ENCODE peak calls at places on chromosome 11, in four cellular contexts. L is NCI-H1417; Y is posterior cingulate gyrus; U is effector memory CD8-positive, alpha-beta T cell. N is an unnamed sample.

GRCh38 chr11:2650343-2650867 is 49.4 kb downstream of the KCNQ1OT1 start:
- DNase-seq in L (no peak), Y (no peak), U (no peak), N (no peak)

GRCh38 chr11:29272019-29272654 is 744.7 kb downstream of the KCNA4 start:
- DNase-seq in L (no peak), U (no peak), Y (no peak), N (peak; percentile 30)

GRCh38 chr11:92703431-92703830 is 266.0 kb upstream of the MTNR1B start:
- DNase-seq in U (no peak), L (no peak), Y (no peak), N (no peak)

GRCh38 chr11:119093951-119094815 is 7.5 kb downstream of the DPAGT1 start:
- DNase-seq in L (no peak), Y (no peak), U (peak; percentile 33), N (peak; percentile 59)

GRCh38 chr11:35045219-35045819 is 93.7 kb upstream of the CD44 start:
- DNase-seq in L (peak; percentile 96), U (peak; percentile 77), Y (no peak), N (no peak)

GRCh38 chr11:66335531-66336233 is 552 bp downstream of the RIN1 start:
- DNase-seq in L (no peak), U (no peak), Y (no peak), N (no peak)

GRCh38 chr11:65471410-65471762 is 27.5 kb upstream of the MALAT1 start:
- DNase-seq in L (no peak), Y (peak; percentile 40), U (no peak), N (peak; percentile 61)

GRCh38 chr11:45924036-45924915 is 1.8 kb downstream of the LARGE2 start:
- DNase-seq in Y (no peak), L (no peak), U (no peak), N (no peak)

GRCh38 chr11:111570796-111571195 is 30.3 kb downstream of the LAYN start:
- DNase-seq in L (no peak), Y (no peak), U (no peak), N (no peak)

GRCh38 chr11:48081151-48082010 is 101.0 kb downstream of the PTPRJ start:
- DNase-seq in Y (peak; percentile 68), U (no peak), L (no peak), N (no peak)

GRCh38 chr11:114017723-114018122 is 41.8 kb upstream of the ZBTB16 start:
- DNase-seq in U (no peak), Y (no peak), L (no peak), N (no peak)

GRCh38 chr11:115921540-115921939 is 417.3 kb upstream of the CADM1 start:
- DNase-seq in L (no peak), U (no peak), Y (no peak), N (no peak)

GRCh38 chr11:12523180-12523924 is 146.0 kb downstream of the PARVA start:
- DNase-seq in L (no peak), U (no peak), Y (no peak), N (peak; percentile 9)

GRCh38 chr11:102293873-102294601 is 23.2 kb upstream of the BIRC3 start:
- DNase-seq in Y (no peak), L (no peak), U (peak; percentile 23), N (peak; percentile 26)

GRCh38 chr11:97617031-97617430 is 1227.2 kb downstream of the JRKL start:
- DNase-seq in L (no peak), Y (no peak), U (no peak), N (no peak)

GRCh38 chr11:36361901-36362391 is 65.9 kb downstream of the PRR5L start:
- DNase-seq in L (no peak), U (no peak), Y (no peak), N (no peak)

GRCh38 chr11:110000045-110000502 is 93.1 kb upstream of the ZC3H12C start:
- DNase-seq in Y (no peak), L (peak; percentile 11), U (no peak), N (no peak)

GRCh38 chr11:111819161-111820058 is 52.0 kb downstream of the ALG9 start:
- DNase-seq in L (no peak), U (no peak), Y (no peak), N (peak; percentile 52)

GRCh38 chr11:134678744-134679143 is 266.7 kb upstream of the B3GAT1 start:
- DNase-seq in U (no peak), Y (no peak), L (no peak), N (no peak)

GRCh38 chr11:2772544-2773031 is 72.8 kb upstream of the KCNQ1OT1 start:
- DNase-seq in U (no peak), Y (peak; percentile 3), L (no peak), N (no peak)

GRCh38 chr11:123588117-123588815 is 66.2 kb downstream of the SCN3B start:
- DNase-seq in Y (no peak), U (no peak), L (no peak), N (no peak)

GRCh38 chr11:46290598-46291309 is 13.3 kb downstream of the CREB3L1 start:
- DNase-seq in Y (no peak), L (no peak), U (no peak), N (peak; percentile 90)

GRCh38 chr11:110432713-110433392 is 3.1 kb downstream of the FDX1 start:
- DNase-seq in U (no peak), L (no peak), Y (no peak), N (peak; percentile 12)

GRCh38 chr11:284081-285020 is 4.6 kb upstream of the PGGHG start:
- DNase-seq in U (no peak), L (no peak), Y (peak; percentile 7), N (no peak)

GRCh38 chr11:48103621-48104561 is 112.7 kb upstream of the OR4B1 start:
- DNase-seq in L (peak; percentile 45), U (no peak), Y (no peak), N (no peak)

GRCh38 chr11:11849127-11849746 is 7.5 kb downstream of the USP47 start:
- DNase-seq in U (peak; percentile 51), Y (no peak), L (peak; percentile 66), N (peak; percentile 76)

GRCh38 chr11:76857776-76858461 is 2.8 kb upstream of the ACER3 start:
- DNase-seq in U (no peak), Y (no peak), L (no peak), N (no peak)

GRCh38 chr11:132111781-132112380 is 741.5 kb downstream of the NTM start:
- DNase-seq in U (no peak), L (no peak), Y (no peak), N (no peak)

GRCh38 chr11:117931971-117932370 is 2.8 kb upstream of the TMPRSS13 start:
- DNase-seq in Y (no peak), U (peak; percentile 40), L (peak; percentile 6), N (no peak)

GRCh38 chr11:1410366-1411291 is 20.9 kb downstream of the BRSK2 start:
- DNase-seq in L (no peak), Y (no peak), U (no peak), N (no peak)

GRCh38 chr11:32317646-32318045 is 117.7 kb downstream of the WT1 start:
- DNase-seq in L (no peak), U (no peak), Y (no peak), N (no peak)

GRCh38 chr11:124898711-124899110 is 1.0 kb upstream of the ROBO4 start:
- DNase-seq in U (no peak), L (no peak), Y (no peak), N (no peak)

GRCh38 chr11:83054001-83054400 is 17.7 kb downstream of the RAB30 start:
- DNase-seq in L (no peak), Y (no peak), U (no peak), N (no peak)

GRCh38 chr11:78857688-78858087 is 283.0 kb upstream of the NARS2 start:
- DNase-seq in U (no peak), Y (no peak), L (no peak), N (no peak)

GRCh38 chr11:78420255-78420764 is 2.7 kb upstream of the GAB2 start:
- DNase-seq in L (peak; percentile 72), U (peak; percentile 12), Y (peak; percentile 45), N (peak; percentile 59)

GRCh38 chr11:1218256-1218787 is 4.5 kb upstream of the MUC5B start:
- DNase-seq in L (no peak), U (no peak), Y (no peak), N (no peak)

GRCh38 chr11:100151944-100152343 is 535.1 kb upstream of the ARHGAP42 start:
- DNase-seq in U (no peak), L (no peak), Y (no peak), N (no peak)